ENCODE peak calls at places on chromosomes 1 and 21, in five cellular contexts. G is PC-3, O is GM23248, U is MM.1S, Z is neural progenitor cell. W is an unnamed sample. For H3F3A, the result is how much of the 10 kb centered on the place peaks cover.

GRCh38 chr1:212496673-212497072 is 64.0 kb downstream of the NENF start:
- DNase-seq in U (no peak), O (no peak), G (no peak), Z (no peak), W (no peak)

GRCh38 chr1:243939167-243939848 is 89.3 kb upstream of the AKT3 start:
- DNase-seq in Z (no peak), U (no peak), G (peak), O (peak), W (no peak)

GRCh38 chr1:15939181-15940109 is 36.5 kb downstream of the ZBTB17 start:
- DNase-seq in Z (no peak), O (peak), U (no peak), G (peak), W (no peak)

GRCh38 chr1:84930831-84931230 is 37.8 kb upstream of the LPAR3 start:
- DNase-seq in U (no peak), G (no peak), O (no peak), Z (no peak), W (no peak)

GRCh38 chr1:70353641-70354331 is 736 bp downstream of the ANKRD13C start:
- DNase-seq in G (peak), O (peak), Z (peak), U (peak), W (peak)

GRCh38 chr1:208029381-208030319 is 118.7 kb upstream of the CD34 start:
- DNase-seq in Z (no peak), U (no peak), O (peak), G (no peak), W (peak)

GRCh38 chr1:27564710-27565649 is 39.0 kb downstream of the AHDC1 start:
- DNase-seq in O (no peak), G (no peak), Z (no peak), U (no peak), W (no peak)

GRCh38 chr21:41993744-41994143 is 16.4 kb downstream of the ZBTB21 start:
- DNase-seq in Z (no peak), O (peak), G (peak), U (no peak), W (no peak)

GRCh38 chr1:91757760-91758545 is 128.0 kb downstream of the TGFBR3 start:
- DNase-seq in Z (no peak), O (peak), U (no peak), G (no peak), W (no peak)

GRCh38 chr1:6660415-6661049 is 35.9 kb downstream of the THAP3 start:
- DNase-seq in O (no peak), Z (no peak), U (peak), G (no peak), W (no peak)

GRCh38 chr1:59549903-59550302 is 253.0 kb downstream of the FGGY start:
- DNase-seq in U (no peak), Z (no peak), G (no peak), O (peak), W (no peak)

GRCh38 chr1:226093621-226094020 is 31.1 kb downstream of the H3-3A start:
- DNase-seq in O (no peak), Z (no peak), U (peak), G (no peak), W (no peak)

GRCh38 chr1:201269900-201270410 is 13.4 kb upstream of the PKP1 start:
- DNase-seq in U (no peak), G (no peak), O (no peak), Z (no peak), W (no peak)

GRCh38 chr1:70893381-70893780 is 154.2 kb downstream of the PTGER3 start:
- DNase-seq in Z (no peak), U (no peak), O (no peak), G (no peak), W (no peak)

GRCh38 chr1:55702064-55702463 is 486.9 kb upstream of the USP24 start:
- DNase-seq in G (peak), O (peak), Z (no peak), U (peak), W (no peak)

GRCh38 chr1:206903687-206904086 is 6.4 kb downstream of the IL24 start:
- DNase-seq in O (peak), U (no peak), G (no peak), Z (no peak), W (no peak)

GRCh38 chr21:29511076-29511475 is 212.4 kb downstream of the BACH1 start:
- DNase-seq in U (no peak), O (peak), G (no peak), Z (no peak), W (no peak)

GRCh38 chr1:226443439-226443838 is 35.5 kb upstream of the PARP1 start:
- DNase-seq in O (peak), G (peak), U (no peak), Z (no peak), W (peak)

GRCh38 chr1:116306837-116307442 is 66.1 kb upstream of the ATP1A1 start:
- DNase-seq in G (no peak), Z (no peak), U (no peak), O (no peak), W (no peak)

GRCh38 chr21:41689289-41689583 is 77.6 kb downstream of the RIPK4 start:
- DNase-seq in U (no peak), O (no peak), G (no peak), Z (no peak), W (no peak)

GRCh38 chr1:119321661-119322419 is 46.7 kb upstream of the HAO2 start:
- DNase-seq in Z (no peak), U (no peak), G (no peak), O (no peak), W (no peak)

GRCh38 chr1:109933856-109934711 is 23.4 kb downstream of the CSF1 start:
- DNase-seq in G (peak), O (peak), U (no peak), Z (no peak), W (no peak)

GRCh38 chr1:110390096-110390495 is 730 bp downstream of the SLC16A4 start:
- DNase-seq in Z (peak), O (peak), G (no peak), U (no peak), W (peak)

GRCh38 chr1:230632273-230632873 is 9.9 kb upstream of the COG2 start:
- DNase-seq in G (peak), Z (peak), O (peak), U (peak), W (peak)

GRCh38 chr1:201750934-201751333 is 78.0 kb upstream of the IPO9 start:
- DNase-seq in Z (no peak), U (no peak), O (peak), G (no peak), W (no peak)

GRCh38 chr1:181898773-181899172 is 162.7 kb downstream of the ZNF648 start:
- DNase-seq in G (no peak), Z (no peak), U (no peak), O (no peak), W (no peak)

GRCh38 chr1:159936284-159936904 is 9.0 kb downstream of the IGSF9 start:
- DNase-seq in G (peak), Z (peak), U (peak), O (peak), W (no peak)

GRCh38 chr1:169193191-169193850 is 86.8 kb downstream of the ATP1B1 start:
- DNase-seq in G (no peak), U (no peak), O (no peak), Z (no peak), W (no peak)

GRCh38 chr1:231124746-231125145 is 37.1 kb upstream of the TRIM67 start:
- DNase-seq in G (no peak), U (no peak), O (no peak), Z (peak), W (no peak)

DNA sequence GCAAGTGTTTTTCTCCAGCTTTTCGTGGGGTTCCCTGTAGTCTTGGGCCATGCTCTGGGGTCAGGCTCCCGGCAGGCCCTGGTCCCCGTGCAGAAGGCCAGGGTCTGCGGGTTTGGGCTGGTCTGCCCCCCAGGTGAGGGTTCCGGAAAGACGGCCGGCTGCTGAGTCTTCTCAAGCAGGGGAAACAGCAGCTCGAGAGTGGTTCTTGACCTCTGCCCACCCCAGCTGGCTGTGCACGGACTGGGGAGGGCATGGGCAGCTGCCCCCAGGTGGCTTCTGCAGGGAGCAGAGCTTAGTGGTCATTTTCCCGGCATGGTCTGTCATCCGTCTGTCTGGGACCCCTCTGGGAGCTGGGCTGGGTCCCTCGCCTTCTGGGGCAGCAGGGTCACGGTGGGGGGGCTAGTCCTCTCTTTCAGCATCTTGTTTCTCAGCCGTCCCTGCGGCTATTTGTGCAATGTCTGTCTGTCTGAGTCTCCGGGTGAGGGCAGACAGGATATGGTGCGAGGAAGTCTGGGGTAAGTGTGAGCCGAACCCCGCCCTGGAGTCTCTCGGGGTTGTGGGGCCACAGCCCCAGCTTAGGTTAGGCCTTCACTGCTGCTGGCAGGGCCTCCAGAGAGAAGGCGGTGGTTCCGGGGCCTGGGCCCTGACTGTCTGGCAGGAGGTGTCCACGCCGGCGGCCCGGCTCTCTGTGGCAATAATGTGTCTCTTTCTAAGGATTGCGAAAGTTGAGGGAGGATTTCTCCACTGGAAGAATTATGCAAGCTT is 6.1 kb downstream of the SKI start:
- DNase-seq in G (peak), Z (no peak), O (peak), U (no peak), W (peak)
- H3K4me3 ChIP-seq in G (no peak), Z (no peak), O (peak), U (no peak), W (peak)

DNA sequence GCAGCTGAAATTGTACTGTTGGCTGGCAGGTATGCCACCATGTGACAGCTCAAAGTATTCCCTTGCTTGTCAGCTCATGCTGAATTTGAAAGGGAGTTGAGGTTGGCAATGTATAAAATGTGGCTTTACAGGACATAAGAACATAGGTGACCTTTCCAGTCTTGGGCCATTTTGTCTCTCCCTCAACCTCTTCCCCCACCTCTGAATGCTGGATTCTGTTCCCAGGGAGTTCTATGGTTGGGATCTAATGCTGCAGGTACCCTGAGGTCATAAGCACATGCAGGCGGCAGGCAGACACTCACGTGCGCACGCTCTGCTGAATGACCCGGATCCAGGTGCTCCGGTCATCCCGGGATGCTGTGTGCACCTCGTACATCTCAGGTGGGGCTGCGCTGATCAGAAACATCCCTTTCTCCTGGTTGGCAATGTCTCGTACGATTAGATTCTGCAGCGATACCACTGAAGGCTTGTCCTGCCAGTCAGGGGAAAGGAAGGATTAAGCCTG is 16.0 kb downstream of the RXFP4 start:
- DNase-seq in Z (no peak), U (no peak), G (no peak), O (no peak), W (no peak)
- TF ChIP-seq EZH2 in Z (no peak), U (no peak), G (no peak), O (no peak), W (no peak)

DNA sequence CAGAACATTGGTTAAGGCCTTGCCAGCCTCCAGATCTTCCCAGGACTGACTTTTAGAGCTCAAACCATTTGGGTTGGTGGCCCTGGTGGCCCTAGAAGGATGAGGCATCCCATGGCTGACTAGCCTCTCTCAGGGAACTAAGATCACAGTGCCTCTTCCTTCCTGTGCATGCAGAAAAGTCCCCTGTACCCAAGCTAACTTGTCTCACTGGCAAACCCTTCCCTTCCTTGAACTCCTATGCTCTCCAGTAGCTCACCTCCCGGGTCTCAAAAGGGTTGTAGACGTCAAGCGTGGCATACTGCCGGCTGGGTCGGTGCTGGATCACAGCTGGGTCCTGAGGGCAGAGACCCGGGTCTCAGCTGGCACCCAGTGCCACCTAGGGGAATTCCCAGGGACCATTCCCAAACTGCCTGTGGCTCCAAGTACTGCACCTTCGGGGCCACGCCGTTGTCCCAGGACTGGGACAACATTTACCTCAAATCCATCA is 716 bp downstream of the SCAMP3 start:
- DNase-seq in U (peak), Z (no peak), G (no peak), O (peak), W (no peak)
- H3F3A ChIP-seq in U (under half), Z (half or more), G (under half), O (half or more), W (half or more)

GRCh38 chr1:63784083-63784482 is 10.3 kb downstream of the ROR1 start:
- DNase-seq in U (no peak), O (no peak), Z (no peak), G (no peak), W (no peak)
- H3K4me3 ChIP-seq in U (no peak), O (no peak), Z (no peak), G (no peak), W (no peak)

DNA sequence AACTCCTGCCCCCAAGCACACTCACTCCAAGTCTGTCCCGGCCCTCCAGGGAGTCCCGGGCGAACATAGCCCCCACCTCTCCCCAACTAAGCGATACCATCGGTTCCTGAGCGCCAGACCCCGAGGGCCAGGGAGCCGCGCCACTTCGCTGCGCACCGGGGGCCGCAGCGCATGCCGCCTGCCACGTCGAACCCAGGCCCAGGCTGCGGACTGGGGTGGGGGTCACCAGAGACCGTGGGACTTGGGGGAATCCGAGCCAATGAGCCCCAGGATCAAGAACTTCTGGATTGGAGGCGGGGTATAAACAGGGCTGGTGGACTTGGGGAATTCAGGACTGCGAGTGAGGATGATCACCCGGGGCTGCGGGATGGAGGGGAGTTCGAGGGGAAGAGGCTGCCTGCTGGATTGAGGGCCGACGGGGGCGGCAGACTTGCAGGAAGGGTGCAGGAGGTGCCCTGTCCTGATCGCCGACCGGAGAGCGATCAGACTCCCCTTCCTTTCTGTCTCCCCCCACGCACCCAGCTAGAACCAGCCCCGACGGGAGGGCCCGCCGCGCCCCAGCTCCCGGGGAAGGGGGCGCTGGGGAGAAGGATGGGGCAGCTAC is 640 bp downstream of the RSPO1 start:
- DNase-seq in G (no peak), Z (peak), U (no peak), O (no peak), W (no peak)
- TF ChIP-seq EZH2 in G (no peak), Z (peak), U (no peak), O (peak), W (no peak)

GRCh38 chr1:32681999-32682398 is 20.6 kb downstream of the SYNC start:
- DNase-seq in U (no peak), O (no peak), G (no peak), Z (no peak), W (no peak)
- H3F3A ChIP-seq in U (under half), O (half or more), G (under half), Z (half or more), W (half or more)

DNA sequence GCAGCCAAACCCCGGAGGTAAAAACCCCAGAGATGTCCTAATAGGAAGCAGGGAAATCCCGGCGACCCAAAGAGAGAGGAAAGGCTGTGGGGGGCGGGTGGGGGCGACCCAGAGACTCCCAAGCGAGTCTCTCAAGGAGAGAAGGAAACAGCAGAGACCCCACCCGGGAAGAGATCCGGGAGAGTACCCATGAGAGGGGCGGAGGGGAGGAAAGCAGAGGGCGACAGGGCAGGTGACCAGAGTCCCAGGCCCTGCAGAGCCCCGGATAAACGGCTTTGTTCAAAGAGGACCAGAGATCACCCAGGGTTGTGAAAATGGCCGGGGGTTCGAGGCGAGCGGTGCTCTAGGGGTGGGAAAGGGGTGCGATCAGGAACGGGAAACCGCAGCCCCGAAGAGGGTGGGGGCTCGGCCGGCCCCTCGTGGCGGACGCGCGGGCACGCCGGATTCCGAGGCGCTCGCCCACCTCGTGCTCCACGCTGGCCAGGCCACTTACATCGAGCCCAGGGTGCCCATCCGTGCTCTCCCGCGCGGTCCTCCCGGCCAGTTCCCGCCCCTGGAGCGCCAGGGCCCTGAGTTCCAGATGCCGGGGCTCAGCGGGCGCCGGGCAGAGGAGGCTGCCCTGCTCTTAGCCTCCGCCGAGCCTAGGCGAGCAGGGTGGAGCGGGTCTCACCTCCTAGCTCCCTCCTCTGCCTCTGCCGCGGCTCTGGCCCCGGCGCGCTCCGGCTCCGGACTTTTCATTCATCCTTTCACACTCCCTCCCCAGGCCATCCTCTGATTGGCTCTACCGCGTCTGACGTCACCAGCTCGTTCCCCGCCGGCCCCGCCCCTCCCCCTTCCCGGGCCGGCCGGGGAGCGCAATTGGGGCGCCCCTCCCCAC is 52.3 kb downstream of the RHBG start:
- DNase-seq in G (peak), O (peak), Z (peak), U (peak), W (peak)
- H3K4me3 ChIP-seq in G (peak), O (peak), Z (peak), U (peak), W (peak)

GRCh38 chr1:41380979-41381690 is 19.9 kb downstream of the FOXO6 start:
- DNase-seq in U (no peak), Z (peak), G (no peak), O (peak), W (no peak)

GRCh38 chr1:41380195-41380594 is 19.0 kb downstream of the FOXO6 start:
- DNase-seq in U (no peak), O (no peak), G (no peak), Z (no peak), W (no peak)

GRCh38 chr1:41383094-41383852 is 22.0 kb downstream of the FOXO6 start:
- DNase-seq in O (peak), G (peak), U (no peak), Z (peak), W (peak)

GRCh38 chr1:41382531-41383090 is 21.4 kb downstream of the FOXO6 start:
- DNase-seq in G (peak), O (peak), Z (peak), U (no peak), W (peak)

GRCh38 chr1:41381691-41382530 is 20.7 kb downstream of the FOXO6 start:
- DNase-seq in O (peak), U (no peak), Z (peak), G (peak), W (no peak)
- TF ChIP-seq EZH2 in O (no peak), U (no peak), Z (peak), G (no peak), W (no peak)

GRCh38 chr1:209827384-209828261 is at the start of gene UTP25:
- DNase-seq in Z (peak), O (peak), G (peak), U (peak), W (peak)
- H3F3A ChIP-seq in Z (under half), O (under half), G (under half), U (under half), W (under half)